ENCODE peak calls at places on chromosomes 2 and 18, in ten cellular contexts. G is NB4, E is body of pancreas, D is A549, K is upper lobe of left lung, F is testis, U is heart left ventricle, C is IMR-90, Y is sigmoid colon, I is GM12878. X is an unnamed sample.

GRCh38 chr2:167331636-167332232 is 443.5 kb downstream of the XIRP2 start:
- DNase-seq in G (peak), E (peak), D (peak), K (no peak), F (peak), U (no peak), C (no peak), Y (no peak), I (no peak), X (no peak)

GRCh38 chr2:230713331-230714121 is 884 bp downstream of the CAB39 start:
- DNase-seq in G (peak), E (peak), D (peak), K (peak), F (peak), U (peak), C (no peak), Y (peak), I (no peak), X (peak)

GRCh38 chr2:232142049-232142448 is 180.5 kb downstream of the DIS3L2 start:
- DNase-seq in G (peak), E (peak), D (peak), K (no peak), F (peak), U (peak), C (peak), Y (no peak), I (no peak), X (no peak)

GRCh38 chr18:48924621-48925601 is 25.9 kb downstream of the SMAD7 start:
- DNase-seq in G (no peak), E (no peak), D (no peak), K (no peak), F (peak), U (no peak), C (no peak), Y (no peak), I (no peak), X (no peak)

GRCh38 chr2:84175340-84175739 is 283.7 kb downstream of the SUCLG1 start:
- DNase-seq in G (no peak), E (no peak), D (no peak), K (no peak), F (no peak), U (no peak), C (no peak), Y (no peak), I (no peak), X (no peak)

GRCh38 chr2:197710424-197711042 is 5.4 kb downstream of the MARS2 start:
- DNase-seq in G (peak), E (no peak), D (no peak), K (no peak), F (no peak), U (no peak), C (no peak), Y (no peak), I (peak), X (no peak)

GRCh38 chr2:102179788-102180686 is 6.8 kb upstream of the IL1RL2 start:
- DNase-seq in G (no peak), E (peak), D (no peak), K (no peak), F (no peak), U (no peak), C (no peak), Y (no peak), I (no peak), X (no peak)

GRCh38 chr2:235713244-235713643 is 219.4 kb downstream of the AGAP1 start:
- DNase-seq in G (no peak), E (no peak), D (no peak), K (no peak), F (no peak), U (no peak), C (no peak), Y (no peak), I (no peak), X (no peak)

GRCh38 chr2:1653137-1653789 is 91.1 kb downstream of the PXDN start:
- DNase-seq in G (no peak), E (peak), D (no peak), K (peak), F (peak), U (peak), C (peak), Y (peak), I (no peak), X (peak)

GRCh38 chr2:73408198-73408597 is 22.6 kb downstream of the ALMS1 start:
- DNase-seq in G (peak), E (no peak), D (no peak), K (no peak), F (no peak), U (no peak), C (no peak), Y (no peak), I (no peak), X (no peak)

GRCh38 chr2:204177977-204178522 is 241.5 kb downstream of the ICOS start:
- DNase-seq in G (peak), E (peak), D (peak), K (peak), F (peak), U (peak), C (no peak), Y (no peak), I (peak), X (peak)

GRCh38 chr2:216761119-216761518 is 65.8 kb upstream of the IGFBP5 start:
- DNase-seq in G (no peak), E (no peak), D (no peak), K (no peak), F (no peak), U (no peak), C (no peak), Y (no peak), I (no peak), X (no peak)

GRCh38 chr2:177771191-177771590 is 301.4 kb downstream of the PDE11A start:
- DNase-seq in G (no peak), E (no peak), D (no peak), K (no peak), F (no peak), U (no peak), C (no peak), Y (no peak), I (no peak), X (no peak)

GRCh38 chr18:80105369-80106167 is 3.5 kb upstream of the ADNP2 start:
- DNase-seq in G (peak), E (no peak), D (no peak), K (no peak), F (no peak), U (no peak), C (no peak), Y (no peak), I (peak), X (no peak)

GRCh38 chr2:235170536-235171510 is 219.0 kb downstream of the SH3BP4 start:
- DNase-seq in G (peak), E (peak), D (peak), K (no peak), F (no peak), U (no peak), C (peak), Y (no peak), I (no peak), X (peak)

GRCh38 chr2:68812256-68812655 is 58.9 kb downstream of the BMP10 start:
- DNase-seq in G (peak), E (no peak), D (no peak), K (peak), F (no peak), U (no peak), C (peak), Y (no peak), I (no peak), X (no peak)

GRCh38 chr2:194700116-194700515 is 956.9 kb upstream of the SLC39A10 start:
- DNase-seq in G (no peak), E (no peak), D (no peak), K (no peak), F (no peak), U (no peak), C (no peak), Y (no peak), I (no peak), X (no peak)

GRCh38 chr2:3168230-3168891 is 209.3 kb downstream of the EIPR1 start:
- DNase-seq in G (peak), E (peak), D (no peak), K (no peak), F (no peak), U (no peak), C (peak), Y (peak), I (no peak), X (peak)

GRCh38 chr2:170714156-170715061 is 728 bp upstream of the SP5 start:
- DNase-seq in G (peak), E (peak), D (peak), K (peak), F (peak), U (peak), C (no peak), Y (peak), I (no peak), X (peak)

GRCh38 chr2:138223321-138223720 is 259.0 kb downstream of the HNMT start:
- DNase-seq in G (no peak), E (no peak), D (peak), K (no peak), F (no peak), U (no peak), C (no peak), Y (no peak), I (no peak), X (peak)

GRCh38 chr2:230326453-230327417 is at the start of gene SP140L:
- DNase-seq in G (peak), E (peak), D (peak), K (peak), F (peak), U (peak), C (peak), Y (peak), I (peak), X (peak)

GRCh38 chr2:239523944-239524310 is 123.1 kb upstream of the HDAC4 start:
- DNase-seq in G (peak), E (no peak), D (no peak), K (no peak), F (no peak), U (no peak), C (no peak), Y (no peak), I (no peak), X (no peak)

GRCh38 chr2:48017136-48017535 is 110.8 kb upstream of the FBXO11 start:
- DNase-seq in G (no peak), E (no peak), D (no peak), K (no peak), F (no peak), U (no peak), C (no peak), Y (no peak), I (no peak), X (no peak)

GRCh38 chr2:133976659-133977058 is 277.2 kb upstream of the MGAT5 start:
- DNase-seq in G (no peak), E (no peak), D (no peak), K (no peak), F (no peak), U (no peak), C (peak), Y (no peak), I (no peak), X (no peak)

GRCh38 chr2:8534729-8535397 is 147.0 kb upstream of the ID2 start:
- DNase-seq in G (peak), E (peak), D (no peak), K (peak), F (peak), U (peak), C (peak), Y (peak), I (no peak), X (no peak)
- TF ChIP-seq POLR2A in G (no peak), E (no peak), D (no peak), K (no peak), F (no peak), U (peak), C (no peak), Y (no peak), I (no peak), X (no peak)

GRCh38 chr2:74454654-74455511 is at the start of gene INO80B:
- DNase-seq in G (peak), E (peak), D (peak), K (peak), F (peak), U (peak), C (peak), Y (peak), I (peak), X (peak)
- TF ChIP-seq POLR2A in G (peak), E (no peak), D (peak), K (no peak), F (no peak), U (peak), C (no peak), Y (no peak), I (peak), X (peak)

DNA sequence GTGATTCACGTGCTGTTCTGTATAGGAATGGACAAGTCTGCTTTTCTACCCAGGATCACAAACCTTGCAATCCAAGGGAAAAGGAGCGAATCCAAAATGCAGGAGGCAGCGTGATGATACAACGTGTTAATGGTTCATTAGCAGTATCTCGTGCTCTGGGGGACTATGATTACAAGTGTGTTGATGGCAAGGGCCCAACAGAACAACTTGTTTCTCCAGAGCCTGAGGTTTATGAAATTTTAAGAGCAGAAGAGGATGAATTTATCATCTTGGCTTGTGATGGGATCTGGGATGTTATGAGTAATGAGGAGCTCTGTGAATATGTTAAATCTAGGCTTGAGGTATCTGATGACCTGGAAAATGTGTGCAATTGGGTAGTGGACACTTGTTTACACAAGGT is 33.0 kb downstream of the PPM1B start:
- DNase-seq in G (no peak), E (no peak), D (no peak), K (no peak), F (peak), U (no peak), C (no peak), Y (no peak), I (no peak), X (no peak)
- TF ChIP-seq POLR2A in G (no peak), E (no peak), D (no peak), K (no peak), F (no peak), U (no peak), C (no peak), Y (no peak), I (no peak), X (no peak)

GRCh38 chr2:56118474-56118873 is 65.3 kb upstream of the CCDC85A start:
- DNase-seq in G (no peak), E (no peak), D (no peak), K (no peak), F (no peak), U (no peak), C (no peak), Y (no peak), I (no peak), X (no peak)
- TF ChIP-seq POLR2A in G (no peak), E (no peak), D (no peak), K (no peak), F (no peak), U (no peak), C (no peak), Y (no peak), I (no peak), X (no peak)

DNA sequence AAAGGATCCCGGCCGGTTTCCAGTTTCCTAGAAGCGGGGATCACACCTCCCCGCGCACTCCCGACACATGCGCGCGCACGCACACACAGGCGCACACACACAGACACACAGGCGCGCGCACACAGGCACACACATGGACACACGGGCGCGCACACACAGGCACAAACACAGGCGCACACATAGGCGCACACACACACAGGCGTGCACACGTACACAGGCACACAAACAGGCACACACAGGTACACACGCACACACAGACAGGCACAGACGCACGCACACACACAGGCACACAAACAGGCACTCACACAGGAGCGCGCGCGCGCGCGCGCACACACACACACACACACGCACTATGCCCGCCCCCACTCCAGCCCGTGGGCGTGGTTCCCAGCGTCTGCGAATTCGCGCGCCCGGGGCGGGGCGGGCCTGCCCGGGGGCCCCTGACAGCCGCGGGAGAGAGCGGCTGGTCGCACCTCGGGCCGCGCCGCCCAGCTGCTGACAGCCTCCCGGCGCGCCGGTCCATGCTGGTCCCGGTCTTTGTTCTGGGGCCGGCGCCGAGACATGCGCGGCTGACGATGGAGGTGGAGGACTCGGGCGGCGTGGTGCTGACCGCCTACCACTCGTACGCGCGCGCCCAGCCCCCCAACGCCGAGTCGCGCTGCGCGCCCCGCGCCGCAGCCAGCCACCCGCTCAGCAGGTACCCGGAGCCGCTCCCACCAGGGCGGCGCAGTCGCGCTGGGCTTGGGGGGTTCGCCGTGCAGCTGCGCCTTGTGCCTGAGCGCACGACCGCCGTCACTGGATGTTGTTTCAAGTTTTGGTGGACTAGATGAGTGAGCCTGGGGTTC is at the start of gene ARHGAP28:
- DNase-seq in G (no peak), E (peak), D (peak), K (peak), F (peak), U (peak), C (peak), Y (peak), I (no peak), X (peak)
- TF ChIP-seq POLR2A in G (no peak), E (peak), D (no peak), K (no peak), F (no peak), U (peak), C (peak), Y (no peak), I (no peak), X (peak)

GRCh38 chr2:172969171-172969570 is 106.5 kb upstream of the MAP3K20 start:
- DNase-seq in G (peak), E (no peak), D (no peak), K (no peak), F (no peak), U (no peak), C (peak), Y (no peak), I (no peak), X (no peak)

GRCh38 chr2:172970660-172971059 is 105.0 kb upstream of the MAP3K20 start:
- DNase-seq in G (no peak), E (no peak), D (no peak), K (no peak), F (no peak), U (no peak), C (no peak), Y (no peak), I (no peak), X (no peak)

GRCh38 chr2:172969609-172970008 is 106.0 kb upstream of the MAP3K20 start:
- DNase-seq in G (no peak), E (no peak), D (no peak), K (no peak), F (no peak), U (no peak), C (peak), Y (no peak), I (no peak), X (no peak)

GRCh38 chr2:172967036-172967982 is 108.3 kb upstream of the MAP3K20 start:
- DNase-seq in G (no peak), E (no peak), D (no peak), K (no peak), F (no peak), U (no peak), C (no peak), Y (no peak), I (no peak), X (no peak)

DNA sequence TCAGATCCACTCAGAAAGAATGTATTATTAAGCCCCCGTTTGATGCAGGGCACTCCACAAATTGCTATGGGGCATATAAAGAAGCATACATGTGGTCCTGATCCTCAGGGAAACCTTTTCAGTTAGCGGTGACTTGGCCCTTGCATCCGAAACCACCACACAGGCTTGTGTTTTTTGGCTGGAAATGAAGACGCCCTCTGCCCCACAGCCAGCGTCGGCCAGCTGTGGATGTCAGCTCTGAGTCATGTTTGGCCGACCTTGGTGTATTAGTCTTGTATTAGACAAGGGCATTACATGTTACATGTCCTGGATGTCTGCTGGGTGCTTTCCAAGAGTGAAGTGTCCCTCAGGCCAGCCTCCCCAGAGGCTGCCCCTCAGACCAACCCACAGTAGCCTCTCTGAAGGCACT is 107.6 kb upstream of the MAP3K20 start:
- DNase-seq in G (no peak), E (peak), D (no peak), K (no peak), F (peak), U (peak), C (peak), Y (no peak), I (no peak), X (peak)
- TF ChIP-seq POLR2A in G (no peak), E (no peak), D (no peak), K (no peak), F (no peak), U (no peak), C (no peak), Y (no peak), I (no peak), X (no peak)

DNA sequence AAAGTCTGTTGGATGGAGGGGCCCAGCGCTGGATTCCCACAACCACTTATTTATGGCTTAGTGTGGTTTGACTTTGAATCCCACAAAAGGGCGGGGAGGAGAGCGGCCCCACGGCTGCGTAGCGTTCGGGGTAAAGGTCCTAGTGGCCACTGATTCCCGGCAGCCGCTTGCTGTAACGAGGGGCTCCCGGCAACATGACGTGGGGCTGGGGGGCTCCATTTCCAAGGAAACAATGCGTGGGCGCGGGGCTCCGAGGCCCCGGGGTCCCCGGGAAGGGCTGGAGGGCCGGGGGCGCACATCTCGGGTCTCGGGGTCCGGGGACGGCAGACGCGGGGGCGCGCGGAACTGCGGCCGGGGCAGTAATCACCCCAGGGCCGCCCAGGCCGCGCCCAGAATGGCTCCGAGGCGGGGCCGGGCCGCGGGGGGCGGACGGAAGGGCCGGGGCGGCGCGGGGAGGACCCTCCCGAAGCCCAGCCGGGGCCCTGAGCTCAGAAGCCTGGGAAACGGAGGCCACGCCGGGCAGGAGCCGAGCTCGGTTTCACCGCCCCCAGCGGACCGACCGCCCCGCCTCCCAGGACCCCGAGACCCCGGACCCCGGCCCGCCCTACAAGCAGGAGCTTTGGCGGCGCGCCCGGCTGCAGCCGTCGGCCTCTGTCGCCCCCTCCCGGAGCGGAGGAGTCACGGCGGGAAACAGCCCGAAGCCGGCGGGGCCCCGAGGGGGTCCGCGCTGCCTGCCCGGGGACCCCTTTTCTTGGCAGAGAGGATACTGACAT is 11.9 kb upstream of the MLPH start:
- DNase-seq in G (peak), E (peak), D (peak), K (peak), F (peak), U (peak), C (peak), Y (peak), I (no peak), X (peak)
- TF ChIP-seq POLR2A in G (no peak), E (peak), D (peak), K (no peak), F (no peak), U (peak), C (peak), Y (peak), I (peak), X (peak)

DNA sequence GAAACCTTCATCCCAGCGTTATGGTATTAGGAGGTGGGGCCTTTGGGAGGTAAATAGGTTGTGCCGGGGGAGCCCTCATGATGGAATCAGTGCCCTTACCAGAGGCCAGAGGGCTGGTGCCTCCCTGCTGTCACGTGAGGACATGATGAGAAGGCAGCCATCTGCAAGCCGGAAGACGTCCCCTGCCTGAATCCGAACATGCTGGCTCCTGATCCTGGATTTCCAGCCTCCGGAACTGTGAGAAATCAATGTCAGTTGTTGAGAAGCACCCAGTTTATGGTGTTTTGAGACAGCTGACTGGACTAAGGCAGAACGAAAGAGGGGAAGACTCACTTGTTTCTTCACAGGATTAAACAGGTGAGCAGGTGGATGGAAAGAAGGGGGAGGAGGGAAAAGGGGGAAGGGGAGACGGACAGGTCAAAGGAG is 13.0 kb upstream of the KLF11 start:
- DNase-seq in G (no peak), E (no peak), D (no peak), K (no peak), F (no peak), U (no peak), C (no peak), Y (no peak), I (no peak), X (no peak)
- TF ChIP-seq POLR2A in G (no peak), E (no peak), D (no peak), K (no peak), F (no peak), U (no peak), C (no peak), Y (no peak), I (no peak), X (no peak)

GRCh38 chr2:46309052-46309953 is 12.1 kb downstream of the EPAS1 start:
- DNase-seq in G (no peak), E (no peak), D (no peak), K (no peak), F (no peak), U (no peak), C (peak), Y (no peak), I (no peak), X (no peak)
- TF ChIP-seq POLR2A in G (no peak), E (no peak), D (no peak), K (no peak), F (no peak), U (no peak), C (no peak), Y (no peak), I (no peak), X (no peak)